ENCODE peak calls at places on chromosomes 3 and 15, in nine cellular contexts. One of them, this sample, is unnamed.

GRCh38 chr3:183131186-183131585 is 31.3 kb downstream of the LAMP3 start:
- DNase-seq in lower leg skin: no peak
- DNase-seq in NCI-H1048: no peak
- DNase-seq in fibroblast of pulmonary artery: no peak
- DNase-seq in HCEC 1CT: no peak
- DNase-seq in amygdala: no peak
- DNase-seq in IMR-90: no peak
- DNase-seq in neural crest cell: no peak
- DNase-seq in HTR-8/SVneo: no peak
- DNase-seq in this sample: no peak

GRCh38 chr3:154252759-154253638 is 71.3 kb downstream of the DHX36 start:
- DNase-seq in lower leg skin: peak; percentile 87
- DNase-seq in NCI-H1048: peak; percentile 66
- DNase-seq in fibroblast of pulmonary artery: peak; percentile 94
- DNase-seq in HCEC 1CT: peak; percentile 80
- DNase-seq in amygdala: peak; percentile 18
- DNase-seq in IMR-90: peak; percentile 84
- DNase-seq in neural crest cell: peak; percentile 93
- DNase-seq in HTR-8/SVneo: peak; percentile 77
- DNase-seq in this sample: peak; percentile 38

GRCh38 chr3:24490151-24490550 is 4.5 kb downstream of the THRB start:
- DNase-seq in lower leg skin: peak; percentile 75
- DNase-seq in NCI-H1048: no peak
- DNase-seq in fibroblast of pulmonary artery: no peak
- DNase-seq in HCEC 1CT: peak; percentile 51
- DNase-seq in amygdala: no peak
- DNase-seq in IMR-90: no peak
- DNase-seq in neural crest cell: no peak
- DNase-seq in HTR-8/SVneo: no peak
- DNase-seq in this sample: no peak

GRCh38 chr15:67097893-67098740 is 32.7 kb downstream of the SMAD3 start:
- DNase-seq in lower leg skin: peak; percentile 62
- DNase-seq in NCI-H1048: no peak
- DNase-seq in fibroblast of pulmonary artery: peak; percentile 83
- DNase-seq in HCEC 1CT: peak; percentile 45
- DNase-seq in amygdala: no peak
- DNase-seq in IMR-90: peak; percentile 52
- DNase-seq in neural crest cell: no peak
- DNase-seq in HTR-8/SVneo: no peak
- DNase-seq in this sample: no peak

GRCh38 chr3:49134471-49135265 is 1.8 kb upstream of the LAMB2 start:
- DNase-seq in lower leg skin: no peak
- DNase-seq in NCI-H1048: no peak
- DNase-seq in fibroblast of pulmonary artery: no peak
- DNase-seq in HCEC 1CT: no peak
- DNase-seq in amygdala: no peak
- DNase-seq in IMR-90: no peak
- DNase-seq in neural crest cell: no peak
- DNase-seq in HTR-8/SVneo: peak; percentile 33
- DNase-seq in this sample: no peak

GRCh38 chr3:31167666-31168065 is 273.2 kb upstream of the GADL1 start:
- DNase-seq in lower leg skin: no peak
- DNase-seq in NCI-H1048: no peak
- DNase-seq in fibroblast of pulmonary artery: no peak
- DNase-seq in HCEC 1CT: no peak
- DNase-seq in amygdala: no peak
- DNase-seq in IMR-90: peak; percentile 2
- DNase-seq in neural crest cell: no peak
- DNase-seq in HTR-8/SVneo: no peak
- DNase-seq in this sample: no peak

GRCh38 chr15:31295660-31296059 is 31.0 kb upstream of the KLF13 start:
- DNase-seq in lower leg skin: peak; percentile 12
- DNase-seq in NCI-H1048: no peak
- DNase-seq in fibroblast of pulmonary artery: no peak
- DNase-seq in HCEC 1CT: no peak
- DNase-seq in amygdala: no peak
- DNase-seq in IMR-90: no peak
- DNase-seq in neural crest cell: peak; percentile 1
- DNase-seq in HTR-8/SVneo: no peak
- DNase-seq in this sample: no peak

GRCh38 chr3:32334675-32335074 is 57.0 kb upstream of the CMTM7 start:
- DNase-seq in lower leg skin: no peak
- DNase-seq in NCI-H1048: no peak
- DNase-seq in fibroblast of pulmonary artery: no peak
- DNase-seq in HCEC 1CT: peak; percentile 19
- DNase-seq in amygdala: no peak
- DNase-seq in IMR-90: no peak
- DNase-seq in neural crest cell: no peak
- DNase-seq in HTR-8/SVneo: no peak
- DNase-seq in this sample: no peak

GRCh38 chr3:129015388-129016105 is 14.4 kb downstream of the EFCC1 start:
- DNase-seq in lower leg skin: no peak
- DNase-seq in NCI-H1048: no peak
- DNase-seq in fibroblast of pulmonary artery: peak; percentile 20
- DNase-seq in HCEC 1CT: no peak
- DNase-seq in amygdala: no peak
- DNase-seq in IMR-90: no peak
- DNase-seq in neural crest cell: no peak
- DNase-seq in HTR-8/SVneo: no peak
- DNase-seq in this sample: no peak

GRCh38 chr3:151067158-151067557 is 18.3 kb upstream of the MED12L start:
- DNase-seq in lower leg skin: no peak
- DNase-seq in NCI-H1048: no peak
- DNase-seq in fibroblast of pulmonary artery: peak; percentile 16
- DNase-seq in HCEC 1CT: no peak
- DNase-seq in amygdala: no peak
- DNase-seq in IMR-90: no peak
- DNase-seq in neural crest cell: no peak
- DNase-seq in HTR-8/SVneo: no peak
- DNase-seq in this sample: no peak

GRCh38 chr3:71416868-71417267 is 166.7 kb downstream of the FOXP1 start:
- DNase-seq in lower leg skin: no peak
- DNase-seq in NCI-H1048: peak; percentile 27
- DNase-seq in fibroblast of pulmonary artery: no peak
- DNase-seq in HCEC 1CT: no peak
- DNase-seq in amygdala: no peak
- DNase-seq in IMR-90: no peak
- DNase-seq in neural crest cell: no peak
- DNase-seq in HTR-8/SVneo: no peak
- DNase-seq in this sample: no peak

GRCh38 chr3:45664558-45664957 is 24.6 kb upstream of the SACM1L start:
- DNase-seq in lower leg skin: no peak
- DNase-seq in NCI-H1048: no peak
- DNase-seq in fibroblast of pulmonary artery: no peak
- DNase-seq in HCEC 1CT: no peak
- DNase-seq in amygdala: no peak
- DNase-seq in IMR-90: no peak
- DNase-seq in neural crest cell: no peak
- DNase-seq in HTR-8/SVneo: no peak
- DNase-seq in this sample: peak; percentile 54

GRCh38 chr15:99504071-99504822 is 61.5 kb upstream of the MEF2A start:
- DNase-seq in lower leg skin: peak; percentile 12
- DNase-seq in NCI-H1048: no peak
- DNase-seq in fibroblast of pulmonary artery: no peak
- DNase-seq in HCEC 1CT: no peak
- DNase-seq in amygdala: no peak
- DNase-seq in IMR-90: no peak
- DNase-seq in neural crest cell: no peak
- DNase-seq in HTR-8/SVneo: no peak
- DNase-seq in this sample: no peak

GRCh38 chr3:123843668-123844067 is 40.5 kb downstream of the MYLK start:
- DNase-seq in lower leg skin: no peak
- DNase-seq in NCI-H1048: no peak
- DNase-seq in fibroblast of pulmonary artery: peak; percentile 35
- DNase-seq in HCEC 1CT: peak; percentile 18
- DNase-seq in amygdala: no peak
- DNase-seq in IMR-90: peak; percentile 72
- DNase-seq in neural crest cell: no peak
- DNase-seq in HTR-8/SVneo: no peak
- DNase-seq in this sample: no peak

GRCh38 chr3:66144792-66145733 is 75.7 kb upstream of the SLC25A26 start:
- DNase-seq in lower leg skin: no peak
- DNase-seq in NCI-H1048: no peak
- DNase-seq in fibroblast of pulmonary artery: no peak
- DNase-seq in HCEC 1CT: peak; percentile 46
- DNase-seq in amygdala: no peak
- DNase-seq in IMR-90: peak; percentile 61
- DNase-seq in neural crest cell: no peak
- DNase-seq in HTR-8/SVneo: no peak
- DNase-seq in this sample: no peak

GRCh38 chr3:135752851-135753250 is 212.7 kb upstream of the PPP2R3A start:
- DNase-seq in lower leg skin: no peak
- DNase-seq in NCI-H1048: no peak
- DNase-seq in fibroblast of pulmonary artery: no peak
- DNase-seq in HCEC 1CT: no peak
- DNase-seq in amygdala: no peak
- DNase-seq in IMR-90: no peak
- DNase-seq in neural crest cell: no peak
- DNase-seq in HTR-8/SVneo: no peak
- DNase-seq in this sample: no peak

GRCh38 chr3:47399531-47400270 is 18.9 kb downstream of the PTPN23 start:
- DNase-seq in lower leg skin: no peak
- DNase-seq in NCI-H1048: no peak
- DNase-seq in fibroblast of pulmonary artery: no peak
- DNase-seq in HCEC 1CT: peak; percentile 53
- DNase-seq in amygdala: no peak
- DNase-seq in IMR-90: peak; percentile 32
- DNase-seq in neural crest cell: no peak
- DNase-seq in HTR-8/SVneo: no peak
- DNase-seq in this sample: no peak

GRCh38 chr15:77500986-77501385 is 80.3 kb downstream of the HMG20A start:
- DNase-seq in lower leg skin: no peak
- DNase-seq in NCI-H1048: no peak
- DNase-seq in fibroblast of pulmonary artery: peak; percentile 55
- DNase-seq in HCEC 1CT: no peak
- DNase-seq in amygdala: no peak
- DNase-seq in IMR-90: peak; percentile 77
- DNase-seq in neural crest cell: no peak
- DNase-seq in HTR-8/SVneo: no peak
- DNase-seq in this sample: no peak

GRCh38 chr3:177753498-177754155 is 556.3 kb upstream of the TBL1XR1 start:
- DNase-seq in lower leg skin: peak; percentile 25
- DNase-seq in NCI-H1048: no peak
- DNase-seq in fibroblast of pulmonary artery: no peak
- DNase-seq in HCEC 1CT: peak; percentile 58
- DNase-seq in amygdala: no peak
- DNase-seq in IMR-90: peak; percentile 39
- DNase-seq in neural crest cell: no peak
- DNase-seq in HTR-8/SVneo: no peak
- DNase-seq in this sample: no peak

GRCh38 chr3:151750678-151751077 is 17.0 kb downstream of the AADACL2 start:
- DNase-seq in lower leg skin: no peak
- DNase-seq in NCI-H1048: no peak
- DNase-seq in fibroblast of pulmonary artery: no peak
- DNase-seq in HCEC 1CT: no peak
- DNase-seq in amygdala: no peak
- DNase-seq in IMR-90: no peak
- DNase-seq in neural crest cell: no peak
- DNase-seq in HTR-8/SVneo: no peak
- DNase-seq in this sample: no peak

GRCh38 chr3:161310649-161311423 is 60.5 kb downstream of the SPTSSB start:
- DNase-seq in lower leg skin: no peak
- DNase-seq in NCI-H1048: no peak
- DNase-seq in fibroblast of pulmonary artery: no peak
- DNase-seq in HCEC 1CT: no peak
- DNase-seq in amygdala: no peak
- DNase-seq in IMR-90: no peak
- DNase-seq in neural crest cell: no peak
- DNase-seq in HTR-8/SVneo: no peak
- DNase-seq in this sample: peak; percentile 21

GRCh38 chr3:187066228-187066995 is 72.9 kb downstream of the RPL39L start:
- DNase-seq in lower leg skin: no peak
- DNase-seq in NCI-H1048: no peak
- DNase-seq in fibroblast of pulmonary artery: peak; percentile 31
- DNase-seq in HCEC 1CT: peak; percentile 45
- DNase-seq in amygdala: no peak
- DNase-seq in IMR-90: peak; percentile 11
- DNase-seq in neural crest cell: no peak
- DNase-seq in HTR-8/SVneo: peak; percentile 8
- DNase-seq in this sample: peak; percentile 44

GRCh38 chr3:123792473-123793201 is 91.5 kb downstream of the MYLK start:
- DNase-seq in lower leg skin: no peak
- DNase-seq in NCI-H1048: no peak
- DNase-seq in fibroblast of pulmonary artery: no peak
- DNase-seq in HCEC 1CT: no peak
- DNase-seq in amygdala: no peak
- DNase-seq in IMR-90: peak; percentile 48
- DNase-seq in neural crest cell: no peak
- DNase-seq in HTR-8/SVneo: no peak
- DNase-seq in this sample: no peak

GRCh38 chr3:57733790-57734189 is 22.3 kb upstream of the SLMAP start:
- DNase-seq in lower leg skin: no peak
- DNase-seq in NCI-H1048: no peak
- DNase-seq in fibroblast of pulmonary artery: no peak
- DNase-seq in HCEC 1CT: peak; percentile 7
- DNase-seq in amygdala: no peak
- DNase-seq in IMR-90: peak; percentile 14
- DNase-seq in neural crest cell: no peak
- DNase-seq in HTR-8/SVneo: no peak
- DNase-seq in this sample: no peak

GRCh38 chr3:152417181-152417580 is 148.5 kb downstream of the MBNL1 start:
- DNase-seq in lower leg skin: no peak
- DNase-seq in NCI-H1048: no peak
- DNase-seq in fibroblast of pulmonary artery: no peak
- DNase-seq in HCEC 1CT: peak; percentile 24
- DNase-seq in amygdala: no peak
- DNase-seq in IMR-90: peak; percentile 46
- DNase-seq in neural crest cell: no peak
- DNase-seq in HTR-8/SVneo: no peak
- DNase-seq in this sample: no peak

GRCh38 chr3:128578346-128578745 is 72.3 kb downstream of the RPN1 start:
- DNase-seq in lower leg skin: no peak
- DNase-seq in NCI-H1048: no peak
- DNase-seq in fibroblast of pulmonary artery: no peak
- DNase-seq in HCEC 1CT: no peak
- DNase-seq in amygdala: no peak
- DNase-seq in IMR-90: no peak
- DNase-seq in neural crest cell: no peak
- DNase-seq in HTR-8/SVneo: no peak
- DNase-seq in this sample: no peak

GRCh38 chr3:132342183-132342582 is 25.0 kb downstream of the ACP3 start:
- DNase-seq in lower leg skin: no peak
- DNase-seq in NCI-H1048: no peak
- DNase-seq in fibroblast of pulmonary artery: peak; percentile 32
- DNase-seq in HCEC 1CT: peak; percentile 55
- DNase-seq in amygdala: no peak
- DNase-seq in IMR-90: no peak
- DNase-seq in neural crest cell: no peak
- DNase-seq in HTR-8/SVneo: no peak
- DNase-seq in this sample: no peak

GRCh38 chr15:91196768-91197167 is 96.7 kb downstream of the SV2B start:
- DNase-seq in lower leg skin: no peak
- DNase-seq in NCI-H1048: no peak
- DNase-seq in fibroblast of pulmonary artery: no peak
- DNase-seq in HCEC 1CT: no peak
- DNase-seq in amygdala: no peak
- DNase-seq in IMR-90: no peak
- DNase-seq in neural crest cell: no peak
- DNase-seq in HTR-8/SVneo: no peak
- DNase-seq in this sample: no peak

This sample was measured in GM19239.